ENCODE peak calls at places on chromosomes 13 and 19, in six cellular contexts. G is CD4-positive, CD25-positive, alpha-beta regulatory T cell; R is AG04450; U is tibial artery; F is H9; T is cardiac muscle cell. D is an unnamed sample. For H3K27me3, the result is how much of the 10 kb centered on the place peaks cover.

GRCh38 chr13:26910754-26911465 is 150.3 kb upstream of the GPR12 start:
- DNase-seq in R (no peak), G (no peak), T (no peak), F (no peak), U (no peak), D (no peak)

GRCh38 chr13:31756346-31756745 is 17.0 kb downstream of the RXFP2 start:
- DNase-seq in G (no peak), R (peak), T (peak), F (no peak), U (peak), D (no peak)

GRCh38 chr13:28046981-28047380 is 53.4 kb downstream of the FLT3 start:
- DNase-seq in U (no peak), G (no peak), T (no peak), R (peak), F (no peak), D (no peak)

GRCh38 chr19:3075605-3076431 is 13.5 kb upstream of the TLE5 start:
- DNase-seq in G (peak), U (no peak), F (peak), T (peak), R (no peak), D (peak)

GRCh38 chr13:25988655-25989054 is 63.2 kb downstream of the SHISA2 start:
- DNase-seq in R (no peak), G (no peak), T (no peak), F (no peak), U (no peak), D (no peak)

GRCh38 chr13:106899444-106899843 is 331.5 kb upstream of the ARGLU1 start:
- DNase-seq in F (no peak), R (no peak), U (no peak), T (no peak), G (no peak), D (no peak)

GRCh38 chr13:77985866-77986636 is 67.4 kb upstream of the EDNRB start:
- DNase-seq in U (no peak), R (no peak), F (no peak), G (no peak), T (peak), D (no peak)

GRCh38 chr13:98650376-98651107 is 73.6 kb upstream of the STK24 start:
- DNase-seq in T (no peak), U (no peak), G (no peak), R (no peak), F (no peak), D (no peak)

GRCh38 chr19:49117677-49118564 is 1.0 kb downstream of the C19orf73 start:
- DNase-seq in T (no peak), U (no peak), F (no peak), R (no peak), G (no peak), D (peak)

GRCh38 chr19:28746486-28746885 is 466.5 kb downstream of the UQCRFS1 start:
- DNase-seq in G (no peak), F (no peak), R (no peak), T (no peak), U (no peak), D (no peak)

GRCh38 chr19:28744014-28744413 is 468.9 kb downstream of the UQCRFS1 start:
- DNase-seq in G (no peak), R (no peak), U (no peak), F (no peak), T (no peak), D (no peak)

DNA sequence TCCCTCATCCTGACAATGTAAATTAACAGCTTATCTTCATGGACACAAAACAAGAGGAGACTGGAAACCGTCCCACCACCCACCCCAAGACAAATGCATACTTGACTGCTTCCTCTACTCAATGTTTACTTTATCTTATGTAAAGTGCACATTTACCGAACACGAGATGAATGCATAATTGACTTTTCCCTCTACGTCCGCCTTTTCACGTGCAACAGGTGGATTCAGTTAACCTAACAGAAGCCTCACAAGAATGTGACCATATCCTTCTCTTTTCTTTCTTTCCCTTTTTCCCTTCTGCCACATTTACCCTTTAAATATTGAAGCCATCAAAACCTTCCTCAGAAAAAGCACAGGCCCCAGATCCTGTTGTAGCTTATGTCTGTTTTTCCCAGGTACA is 468.0 kb downstream of the UQCRFS1 start:
- DNase-seq in F (no peak), R (no peak), T (no peak), U (no peak), G (no peak), D (no peak)
- H3K27me3 ChIP-seq in F (under half), R (under half), T (under half), U (under half), G (under half), D (under half)

DNA sequence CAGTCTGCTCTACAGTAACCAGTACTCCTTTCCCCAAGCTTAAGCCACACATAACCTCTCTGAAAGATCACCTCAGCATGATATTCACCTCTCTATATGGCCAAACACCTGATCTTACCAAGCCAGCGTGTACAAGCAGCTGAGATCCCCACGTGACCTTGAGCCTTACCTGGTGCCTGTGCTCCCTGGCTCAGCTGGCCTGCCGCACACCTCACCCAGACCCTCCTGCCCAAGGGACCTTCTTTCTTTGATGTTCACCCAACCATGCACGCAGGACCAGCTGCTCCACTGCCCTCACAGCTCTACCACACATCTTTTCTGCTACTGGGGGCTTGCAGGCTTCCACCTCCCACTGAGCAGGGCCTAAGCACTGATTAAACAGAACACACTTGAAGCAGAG is 9.0 kb downstream of the DHRS12 start:
- DNase-seq in G (no peak), T (no peak), R (no peak), F (no peak), U (no peak), D (no peak)
- H3K27me3 ChIP-seq in G (under half), T (under half), R (under half), F (under half), U (under half), D (under half)

GRCh38 chr13:48574036-48574796 is 41.3 kb upstream of the RCBTB2 start:
- DNase-seq in G (no peak), F (no peak), R (no peak), U (no peak), T (no peak), D (no peak)
- H3K27me3 ChIP-seq in G (under half), F (under half), R (under half), U (under half), T (under half), D (under half)

GRCh38 chr19:50494186-50495019 is 16.6 kb downstream of the JOSD2 start:
- DNase-seq in G (no peak), U (no peak), R (no peak), F (peak), T (no peak), D (no peak)
- H3K27me3 ChIP-seq in G (under half), U (under half), R (half or more), F (under half), T (under half), D (under half)

DNA sequence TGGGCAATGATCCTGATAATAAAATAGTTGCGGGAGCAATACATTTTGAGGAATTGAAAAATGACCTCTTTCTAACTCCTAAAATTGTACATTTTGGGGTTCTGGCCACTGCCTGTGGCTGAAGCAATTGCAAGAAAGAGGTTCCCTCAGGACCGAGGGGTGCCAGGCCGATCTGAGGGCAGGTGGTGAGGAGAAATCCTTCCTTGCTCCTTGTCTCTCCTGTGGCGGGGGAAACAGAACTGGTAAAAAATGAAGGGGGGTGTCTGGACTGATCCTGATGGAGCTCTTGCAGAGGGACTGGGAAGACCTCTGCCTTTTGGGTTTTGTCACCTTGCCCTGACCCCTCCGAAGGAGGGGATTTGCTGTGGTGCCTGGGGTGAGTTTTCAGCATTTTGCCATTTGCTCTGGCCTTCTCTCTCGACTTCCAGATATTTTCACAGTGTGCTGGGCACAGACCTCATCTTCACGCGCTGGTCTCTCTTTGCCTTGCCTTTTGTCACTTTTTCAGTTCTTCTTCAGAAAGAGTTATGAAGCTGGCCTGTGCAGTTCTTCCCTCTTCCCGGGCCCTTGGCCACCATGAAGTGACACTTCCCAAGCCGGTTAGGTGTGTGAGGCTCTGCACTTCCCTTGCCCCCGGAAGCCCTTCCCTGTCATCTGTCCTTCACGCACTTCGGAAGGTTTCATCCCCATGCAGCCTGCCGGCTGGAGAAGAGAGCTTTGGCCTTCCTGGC is 22.2 kb downstream of the NFIX start:
- DNase-seq in G (no peak), F (peak), U (no peak), T (no peak), R (no peak), D (no peak)
- H3K27me3 ChIP-seq in G (under half), F (half or more), U (under half), T (half or more), R (under half), D (under half)